ENCODE peak calls at places on chromosomes 5 and 9, in four cellular contexts. P is IMR-90, V is mesenchymal stem cell, L is neuronal stem cell. C is an unnamed sample.

GRCh38 chr5:123269436-123269835 is 153.8 kb downstream of the CEP120 start:
- DNase-seq in P (no peak), V (no peak), L (no peak), C (no peak)

GRCh38 chr5:10655041-10655685 is 91.3 kb downstream of the ANKRD33B start:
- DNase-seq in V (no peak), L (no peak), P (no peak), C (peak)

GRCh38 chr9:78371981-78372380 is 75.1 kb downstream of the PSAT1 start:
- DNase-seq in V (no peak), P (no peak), L (no peak), C (no peak)

GRCh38 chr9:100575006-100575405 is 2.9 kb upstream of the CAVIN4 start:
- DNase-seq in V (no peak), L (no peak), P (no peak), C (no peak)

GRCh38 chr5:119379929-119380328 is 24.1 kb downstream of the TNFAIP8 start:
- DNase-seq in V (no peak), P (no peak), L (no peak), C (no peak)

GRCh38 chr9:35695801-35696420 is 6.2 kb upstream of the TPM2 start:
- DNase-seq in P (peak), L (no peak), V (no peak), C (no peak)

GRCh38 chr5:27619982-27620381 is 581.6 kb upstream of the CDH9 start:
- DNase-seq in P (no peak), V (no peak), L (no peak), C (no peak)

GRCh38 chr9:38066167-38066906 is 2.7 kb downstream of the SHB start:
- DNase-seq in P (no peak), L (no peak), V (no peak), C (no peak)

GRCh38 chr9:8895498-8896224 is 1096.1 kb upstream of the DMAC1 start:
- DNase-seq in P (peak), L (peak), V (peak), C (no peak)

GRCh38 chr9:109497193-109498165 is 628 bp downstream of the PTPN3 start:
- DNase-seq in V (no peak), P (no peak), L (no peak), C (no peak)

DNA sequence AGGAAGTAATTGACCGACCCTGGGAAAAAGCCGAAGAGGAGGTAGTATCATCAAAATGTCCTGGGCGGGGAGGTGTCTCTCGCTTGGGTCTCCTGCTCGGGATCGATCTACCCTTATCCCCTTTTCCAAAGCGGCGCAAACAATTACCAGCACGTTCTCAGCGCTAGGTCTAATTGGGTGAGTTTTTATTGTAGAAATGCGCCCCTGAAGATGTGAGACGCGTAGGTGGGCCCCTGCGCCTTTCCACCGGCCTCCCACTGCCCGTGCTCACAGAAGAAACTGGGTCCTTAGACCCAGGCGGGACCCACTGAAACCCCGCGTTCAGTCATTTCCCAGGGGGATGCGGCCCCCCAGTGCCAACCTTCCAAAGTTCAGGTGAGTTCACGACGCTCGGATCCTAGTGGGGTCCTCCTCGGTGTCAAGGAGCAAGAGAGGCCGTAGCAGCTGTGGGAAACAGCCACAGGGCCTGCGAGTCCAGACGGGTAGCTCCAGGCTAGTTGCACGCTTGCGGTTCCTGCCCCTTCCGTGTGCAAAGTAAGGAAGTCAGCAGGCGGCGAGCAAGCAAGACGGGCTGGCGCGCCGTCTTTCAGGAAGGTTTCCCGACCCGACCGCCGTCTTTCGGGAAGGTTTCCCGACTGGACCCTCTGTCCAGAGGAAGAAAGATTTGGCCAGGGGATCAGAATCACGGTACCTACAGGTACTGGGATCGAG is 1.5 kb downstream of the SMIM32 start:
- DNase-seq in V (peak), L (no peak), P (peak), C (peak)
- H4K8ac ChIP-seq in V (no peak), L (no peak), P (no peak), C (no peak)

GRCh38 chr9:71760901-71761300 is 7.4 kb downstream of the CEMIP2 start:
- DNase-seq in V (no peak), L (no peak), P (no peak), C (peak)

GRCh38 chr9:71764438-71764837 is 3.9 kb downstream of the CEMIP2 start:
- DNase-seq in V (no peak), L (no peak), P (no peak), C (no peak)

GRCh38 chr9:71762900-71763653 is 5.2 kb downstream of the CEMIP2 start:
- DNase-seq in P (peak), L (no peak), V (peak), C (no peak)

GRCh38 chr9:71763752-71764332 is 4.5 kb downstream of the CEMIP2 start:
- DNase-seq in L (no peak), P (no peak), V (peak), C (no peak)

DNA sequence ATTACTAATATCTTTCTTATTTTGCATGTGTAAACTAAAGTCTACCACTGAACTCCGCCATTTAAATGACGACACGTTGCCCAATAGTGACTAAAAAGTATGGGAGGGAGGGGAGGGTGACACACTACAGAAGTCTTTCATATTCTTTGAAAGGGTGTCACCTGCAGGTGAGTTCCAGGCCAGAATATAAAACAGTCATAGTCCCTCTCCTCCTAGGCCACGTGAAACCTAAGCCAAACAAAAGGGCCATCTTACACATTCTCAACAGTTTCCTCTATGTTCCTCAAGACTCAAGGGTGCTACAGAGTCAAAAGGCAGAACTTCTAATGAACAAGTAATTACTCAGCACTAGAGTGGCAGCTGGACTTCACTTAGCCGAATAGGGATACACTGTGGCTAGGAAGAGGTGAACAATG is 6.4 kb downstream of the CEMIP2 start:
- DNase-seq in L (no peak), V (no peak), P (no peak), C (no peak)
- H2BK15ac ChIP-seq in L (no peak), V (no peak), P (peak), C (no peak)

GRCh38 chr5:172453206-172453985 is 929 bp downstream of the SH3PXD2B start:
- DNase-seq in L (peak), P (peak), V (peak), C (peak)
- H4K8ac ChIP-seq in L (no peak), P (peak), V (peak), C (no peak)

DNA sequence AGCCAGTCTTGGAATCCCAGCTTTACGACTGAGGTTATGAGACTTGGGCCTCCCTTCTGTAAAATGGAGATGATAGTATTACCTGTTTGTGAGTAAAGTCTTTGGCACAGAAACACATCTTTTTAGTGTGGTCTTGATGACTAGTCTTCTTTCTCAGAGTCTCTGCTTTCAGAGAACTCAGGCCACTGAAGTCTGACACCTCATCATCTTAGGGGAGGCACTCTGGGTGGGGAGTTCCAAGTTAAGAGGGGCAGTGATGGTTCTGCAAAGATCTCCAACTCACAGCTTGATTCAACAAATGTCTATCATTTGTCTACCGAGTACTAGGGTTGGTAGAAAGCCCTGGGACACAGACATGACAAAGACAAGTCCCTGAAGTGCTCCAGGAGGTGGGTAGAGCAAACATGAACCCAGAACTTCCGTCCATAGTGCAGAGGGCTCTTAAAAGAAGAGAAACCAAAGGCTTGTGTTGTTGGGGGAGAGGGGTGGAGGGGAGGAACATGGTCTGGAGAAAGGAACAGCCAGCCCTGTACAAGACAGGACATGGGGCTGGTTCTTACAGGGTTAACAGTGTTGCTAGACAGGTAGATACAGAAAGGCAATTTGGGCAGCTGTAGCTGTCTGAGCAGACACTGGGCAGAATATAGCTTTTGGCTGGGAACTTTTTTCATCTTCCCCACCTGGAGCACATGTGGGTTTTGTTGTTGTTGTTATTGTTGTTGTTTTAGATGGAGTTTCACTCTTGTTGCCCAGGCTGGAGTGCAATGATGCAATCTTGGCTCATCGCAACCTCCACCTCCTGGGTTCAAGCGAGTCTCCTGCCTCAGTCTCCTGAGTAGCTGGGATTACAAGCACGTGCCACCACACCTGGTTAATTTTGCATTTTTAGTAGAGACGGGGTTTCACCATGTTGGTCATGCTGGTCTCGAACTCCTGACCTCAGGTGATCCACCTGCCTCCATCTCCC is 2.6 kb upstream of the CD14 start:
- DNase-seq in L (no peak), V (no peak), P (no peak), C (no peak)
- H2BK15ac ChIP-seq in L (no peak), V (no peak), P (no peak), C (no peak)

DNA sequence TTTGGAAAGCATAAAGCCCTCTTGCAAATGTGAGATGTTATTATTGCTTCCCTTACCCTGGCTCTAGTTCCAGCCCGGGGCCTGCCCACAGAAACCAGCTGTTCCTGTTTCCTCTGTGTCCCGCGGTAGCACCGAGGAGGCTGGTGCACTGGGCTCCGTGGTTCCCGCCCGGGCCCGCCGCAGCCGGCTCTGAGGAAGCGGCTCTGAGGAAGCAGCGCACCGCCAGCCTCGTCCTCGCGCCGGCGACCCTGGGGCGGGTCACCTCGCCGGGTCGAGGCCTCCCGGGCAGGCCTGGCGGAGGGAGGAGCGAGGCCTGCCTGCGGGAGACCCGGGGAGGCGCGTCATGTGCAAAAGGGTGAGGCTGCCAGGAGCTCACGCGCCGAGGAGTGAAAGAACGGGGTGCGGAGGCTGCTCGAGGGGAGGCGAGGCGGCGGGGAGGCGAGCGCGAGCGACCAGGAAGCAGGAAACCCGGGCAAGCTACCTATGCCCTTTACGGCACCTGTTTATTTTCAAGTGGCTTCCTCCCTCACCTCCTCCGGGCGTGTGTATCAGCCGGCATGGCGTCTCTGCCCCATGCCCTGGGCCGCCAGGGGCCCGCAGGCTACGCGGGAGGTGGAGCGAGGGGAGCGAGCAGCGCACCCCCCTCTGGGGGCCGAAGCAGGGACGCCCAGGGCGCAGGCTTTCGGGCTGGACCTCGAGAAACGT is 61.3 kb upstream of the MEGF10 start:
- DNase-seq in L (peak), P (peak), V (peak), C (peak)
- H4K8ac ChIP-seq in L (no peak), P (no peak), V (peak), C (no peak)

GRCh38 chr9:131382850-131383729 is 10.8 kb upstream of the PRRC2B start:
- DNase-seq in P (peak), L (peak), V (peak), C (peak)
- H2BK15ac ChIP-seq in P (no peak), L (peak), V (no peak), C (no peak)

GRCh38 chr9:135782946-135783345 is 81.0 kb downstream of the KCNT1 start:
- DNase-seq in L (no peak), V (no peak), P (no peak), C (no peak)
- H4K8ac ChIP-seq in L (no peak), V (no peak), P (no peak), C (no peak)

GRCh38 chr9:93136011-93136440 is 2.0 kb upstream of the NINJ1 start:
- DNase-seq in L (no peak), V (peak), P (peak), C (no peak)

GRCh38 chr9:93136693-93137092 is 2.6 kb upstream of the NINJ1 start:
- DNase-seq in P (no peak), V (no peak), L (no peak), C (no peak)

GRCh38 chr9:93139365-93140182 is 5.5 kb upstream of the NINJ1 start:
- DNase-seq in V (no peak), P (no peak), L (no peak), C (no peak)

GRCh38 chr9:93137362-93137761 is 3.3 kb upstream of the NINJ1 start:
- DNase-seq in V (no peak), P (no peak), L (no peak), C (no peak)

GRCh38 chr9:93138171-93138764 is 4.2 kb upstream of the NINJ1 start:
- DNase-seq in L (no peak), P (no peak), V (no peak), C (no peak)
- H2BK15ac ChIP-seq in L (no peak), P (no peak), V (no peak), C (no peak)

C was measured in H9.